ENCODE peak calls at places on chromosomes 5 and 9, in six cellular contexts. D, Q, Z, M, P and J are unnamed samples.
A peak's percentile ranks its signal among the peaks of the same experiment; 100 is the strongest.

GRCh38 chr9:82127993-82128710 is 139.6 kb downstream of the SPATA31D1 start:
- DNase-seq in D (no peak), Q (no peak), Z (no peak), M (no peak), P (no peak), J (no peak)

GRCh38 chr9:36870960-36871359 is 163.1 kb downstream of the PAX5 start:
- DNase-seq in D (no peak), Q (no peak), Z (peak; percentile 63), M (no peak), P (peak; percentile 53), J (no peak)

GRCh38 chr9:137664676-137665075 is 45.9 kb downstream of the EHMT1 start:
- DNase-seq in D (no peak), Q (no peak), Z (peak; percentile 43), M (peak; percentile 78), P (no peak), J (no peak)

GRCh38 chr9:76445976-76446375 is 13.0 kb upstream of the GCNT1 start:
- DNase-seq in D (no peak), Q (no peak), Z (no peak), M (no peak), P (no peak), J (no peak)

GRCh38 chr9:124934290-124934689 is 6.6 kb downstream of the GOLGA1 start:
- DNase-seq in D (no peak), Q (no peak), Z (no peak), M (no peak), P (no peak), J (no peak)

GRCh38 chr9:136122425-136123383 is 4.0 kb upstream of the TMEM250 start:
- DNase-seq in D (peak; percentile 76), Q (peak; percentile 72), Z (peak; percentile 83), M (peak; percentile 64), P (peak; percentile 67), J (peak; percentile 70)

GRCh38 chr5:50325237-50325832 is 115.8 kb downstream of the EMB start:
- DNase-seq in D (no peak), Q (no peak), Z (no peak), M (no peak), P (no peak), J (no peak)

GRCh38 chr5:126615286-126615685 is 14.5 kb downstream of the PHAX start:
- DNase-seq in D (no peak), Q (no peak), Z (no peak), M (no peak), P (no peak), J (no peak)

GRCh38 chr9:135906291-135907005 is 898 bp downstream of the CAMSAP1 start:
- DNase-seq in D (no peak), Q (peak; percentile 23), Z (no peak), M (no peak), P (no peak), J (no peak)

GRCh38 chr5:147084702-147085101 is 150.1 kb upstream of the STK32A start:
- DNase-seq in D (no peak), Q (peak; percentile 42), Z (peak; percentile 48), M (no peak), P (no peak), J (no peak)

GRCh38 chr9:82606761-82607382 is 456.1 kb downstream of the RASEF start:
- DNase-seq in D (no peak), Q (peak; percentile 55), Z (peak; percentile 39), M (peak; percentile 32), P (peak; percentile 71), J (peak; percentile 28)

GRCh38 chr9:79817469-79818004 is 245.8 kb downstream of the TLE4 start:
- DNase-seq in D (no peak), Q (no peak), Z (no peak), M (no peak), P (no peak), J (no peak)

GRCh38 chr5:35198681-35199080 is 31.6 kb downstream of the PRLR start:
- DNase-seq in D (no peak), Q (no peak), Z (no peak), M (no peak), P (no peak), J (no peak)

GRCh38 chr9:22446589-22446949 is at the start of gene DMRTA1:
- DNase-seq in D (peak; percentile 84), Q (no peak), Z (peak; percentile 87), M (peak; percentile 87), P (peak; percentile 91), J (peak; percentile 85)

GRCh38 chr9:69180670-69181069 is 6.6 kb downstream of the TJP2 start:
- DNase-seq in D (no peak), Q (no peak), Z (peak; percentile 54), M (peak; percentile 47), P (peak; percentile 77), J (no peak)

GRCh38 chr9:109793921-109794320 is 13.9 kb downstream of the PALM2AKAP2 start:
- DNase-seq in D (no peak), Q (no peak), Z (no peak), M (no peak), P (no peak), J (no peak)

GRCh38 chr5:41871866-41872265 is 1.6 kb upstream of the OXCT1 start:
- DNase-seq in D (no peak), Q (no peak), Z (peak; percentile 55), M (peak; percentile 64), P (peak; percentile 6), J (peak; percentile 29)

GRCh38 chr9:81592890-81593271 is 96.5 kb downstream of the TLE1 start:
- DNase-seq in D (peak; percentile 36), Q (no peak), Z (no peak), M (no peak), P (peak; percentile 45), J (no peak)

GRCh38 chr9:95819636-95820035 is 55.9 kb upstream of the ERCC6L2 start:
- DNase-seq in D (no peak), Q (no peak), Z (no peak), M (no peak), P (no peak), J (no peak)

GRCh38 chr5:166980666-166981065 is 1310.8 kb upstream of the WWC1 start:
- DNase-seq in D (no peak), Q (no peak), Z (no peak), M (no peak), P (no peak), J (no peak)

GRCh38 chr9:133982971-133983720 is 9.0 kb downstream of the VAV2 start:
- DNase-seq in D (peak; percentile 9), Q (no peak), Z (no peak), M (no peak), P (no peak), J (no peak)

DNA sequence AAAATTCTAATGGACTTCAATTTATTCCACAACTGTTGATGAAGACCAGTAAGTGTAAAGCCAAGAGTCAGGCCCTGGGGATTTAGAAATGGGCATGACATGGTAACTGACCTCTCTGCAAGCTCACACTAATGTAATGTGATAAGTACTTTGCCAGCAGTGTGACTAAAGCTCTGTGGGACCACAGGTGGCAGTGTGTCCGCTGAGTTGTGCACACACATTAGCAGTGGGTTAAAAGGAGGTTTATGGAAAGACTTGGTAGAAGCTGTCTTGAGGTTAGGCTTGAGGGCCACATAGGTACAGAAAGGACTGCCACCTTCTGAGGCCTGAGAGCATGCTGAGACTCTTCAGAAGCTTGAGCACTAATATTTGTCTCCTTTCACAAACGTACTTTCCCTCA is 67.6 kb downstream of the UBAP1 start:
- DNase-seq in D (no peak), Q (no peak), Z (no peak), M (no peak), P (no peak), J (no peak)
- H3K36me3 ChIP-seq in D (peaks cover 40% of the 10 kb centered on the region), Q (peaks cover 37% of the 10 kb centered on the region), Z (peaks cover 81% of the 10 kb centered on the region), M (no peaks in the 10 kb centered on the region), P (peaks cover 21% of the 10 kb centered on the region), J (no peaks in the 10 kb centered on the region)

GRCh38 chr5:121138952-121139351 is 674.9 kb downstream of the PRR16 start:
- DNase-seq in D (no peak), Q (no peak), Z (no peak), M (no peak), P (no peak), J (no peak)

DNA sequence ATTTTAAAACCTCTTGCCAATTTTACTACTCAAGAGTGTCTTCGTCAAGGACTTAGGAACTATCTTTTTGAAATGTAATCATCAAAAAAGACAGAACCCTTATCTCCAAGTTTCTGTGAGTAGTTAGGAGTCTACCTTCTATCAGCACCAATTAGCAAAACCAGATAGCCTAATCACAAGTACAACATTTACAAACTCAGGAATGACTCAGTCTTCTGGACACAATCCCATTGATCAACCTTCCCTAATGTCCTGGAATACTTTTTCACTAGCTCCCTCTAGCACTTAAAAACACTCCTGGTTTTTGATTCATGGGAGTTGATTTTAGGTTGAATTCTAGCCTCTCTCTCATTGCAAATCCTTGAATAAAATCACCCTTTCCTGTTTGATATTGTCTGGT is 680.7 kb downstream of the PRR16 start:
- DNase-seq in D (no peak), Q (no peak), Z (no peak), M (no peak), P (no peak), J (no peak)
- H3K4me1 ChIP-seq in D (no peaks in the 10 kb centered on the region), Q (no peaks in the 10 kb centered on the region), Z (no peaks in the 10 kb centered on the region), M (no peaks in the 10 kb centered on the region), P (no peaks in the 10 kb centered on the region), J (no peaks in the 10 kb centered on the region)

GRCh38 chr9:129482521-129483466 is 138.1 kb downstream of the C9orf50 start:
- DNase-seq in D (peak; percentile 89), Q (peak; percentile 49), Z (peak; percentile 92), M (peak; percentile 88), P (peak; percentile 94), J (peak; percentile 91)

GRCh38 chr9:129480705-129481104 is 140.2 kb downstream of the C9orf50 start:
- DNase-seq in D (no peak), Q (no peak), Z (no peak), M (no peak), P (no peak), J (no peak)

GRCh38 chr9:129481424-129481823 is 139.5 kb downstream of the C9orf50 start:
- DNase-seq in D (no peak), Q (no peak), Z (no peak), M (no peak), P (no peak), J (no peak)

GRCh38 chr9:129483467-129484324 is 137.2 kb downstream of the C9orf50 start:
- DNase-seq in D (peak; percentile 90), Q (no peak), Z (peak; percentile 85), M (peak; percentile 93), P (peak; percentile 92), J (peak; percentile 96)

GRCh38 chr9:129481824-129482511 is 138.9 kb downstream of the C9orf50 start:
- DNase-seq in D (peak; percentile 62), Q (no peak), Z (no peak), M (no peak), P (no peak), J (peak; percentile 66)
- H3K27ac ChIP-seq in D (peak overlapping the region; percentile 98), Q (no peak overlapping the region), Z (peak overlapping the region; percentile 98), M (peak overlapping the region; percentile 100), P (peak overlapping the region; percentile 100), J (peak overlapping the region; percentile 100)

GRCh38 chr5:157326440-157327023 is 60.6 kb downstream of the CYFIP2 start:
- DNase-seq in D (no peak), Q (no peak), Z (no peak), M (no peak), P (no peak), J (no peak)
- H3K36me3 ChIP-seq in D (peaks cover 31% of the 10 kb centered on the region), Q (peaks cover 33% of the 10 kb centered on the region), Z (peaks cover 54% of the 10 kb centered on the region), M (no peaks in the 10 kb centered on the region), P (no peaks in the 10 kb centered on the region), J (no peaks in the 10 kb centered on the region)